ENCODE peak calls at places on chromosome 13, in ten cellular contexts. One of them, this sample, is unnamed.
A peak's percentile ranks its signal among the peaks of the same experiment; 100 is the strongest.

GRCh38 chr13:93834051-93834450 is 607.4 kb downstream of the GPC6 start:
- DNase-seq in HAP-1: no peak
- DNase-seq in PC-3: no peak
- DNase-seq in gastrocnemius medialis: no peak
- DNase-seq in NT2/D1: no peak
- DNase-seq in esophagus squamous epithelium: no peak
- DNase-seq in heart left ventricle: no peak
- DNase-seq in cardiac muscle cell: no peak
- DNase-seq in neural progenitor cell: no peak
- DNase-seq in fibroblast of lung: no peak
- DNase-seq in this sample: no peak

GRCh38 chr13:86446311-86446710 is 647.1 kb upstream of the SLITRK6 start:
- DNase-seq in neural progenitor cell: peak; percentile 33
- DNase-seq in HAP-1: no peak
- DNase-seq in gastrocnemius medialis: peak; percentile 9
- DNase-seq in PC-3: peak; percentile 49
- DNase-seq in NT2/D1: peak; percentile 11
- DNase-seq in cardiac muscle cell: no peak
- DNase-seq in esophagus squamous epithelium: no peak
- DNase-seq in heart left ventricle: no peak
- DNase-seq in fibroblast of lung: peak; percentile 58
- DNase-seq in this sample: no peak

GRCh38 chr13:40533072-40533471 is 133.4 kb downstream of the FOXO1 start:
- DNase-seq in neural progenitor cell: no peak
- DNase-seq in PC-3: no peak
- DNase-seq in HAP-1: no peak
- DNase-seq in cardiac muscle cell: no peak
- DNase-seq in esophagus squamous epithelium: no peak
- DNase-seq in gastrocnemius medialis: no peak
- DNase-seq in fibroblast of lung: no peak
- DNase-seq in NT2/D1: no peak
- DNase-seq in heart left ventricle: no peak
- DNase-seq in this sample: no peak

GRCh38 chr13:52848455-52849190 is at the start of gene PCDH8:
- DNase-seq in fibroblast of lung: no peak
- DNase-seq in NT2/D1: peak; percentile 76
- DNase-seq in heart left ventricle: no peak
- DNase-seq in HAP-1: peak; percentile 71
- DNase-seq in esophagus squamous epithelium: no peak
- DNase-seq in neural progenitor cell: peak; percentile 96
- DNase-seq in gastrocnemius medialis: no peak
- DNase-seq in cardiac muscle cell: peak; percentile 91
- DNase-seq in PC-3: no peak
- DNase-seq in this sample: no peak

GRCh38 chr13:98511435-98511834 is 65.5 kb downstream of the STK24 start:
- DNase-seq in NT2/D1: no peak
- DNase-seq in gastrocnemius medialis: no peak
- DNase-seq in cardiac muscle cell: no peak
- DNase-seq in fibroblast of lung: no peak
- DNase-seq in esophagus squamous epithelium: no peak
- DNase-seq in neural progenitor cell: no peak
- DNase-seq in PC-3: peak; percentile 44
- DNase-seq in HAP-1: no peak
- DNase-seq in heart left ventricle: no peak
- DNase-seq in this sample: no peak

GRCh38 chr13:26326562-26326961 is 72.6 kb downstream of the CDK8 start:
- DNase-seq in HAP-1: no peak
- DNase-seq in fibroblast of lung: no peak
- DNase-seq in cardiac muscle cell: no peak
- DNase-seq in gastrocnemius medialis: no peak
- DNase-seq in PC-3: no peak
- DNase-seq in NT2/D1: no peak
- DNase-seq in esophagus squamous epithelium: no peak
- DNase-seq in heart left ventricle: no peak
- DNase-seq in neural progenitor cell: no peak
- DNase-seq in this sample: no peak

GRCh38 chr13:92355213-92355612 is 871.4 kb upstream of the GPC6 start:
- DNase-seq in heart left ventricle: no peak
- DNase-seq in HAP-1: peak; percentile 8
- DNase-seq in esophagus squamous epithelium: no peak
- DNase-seq in neural progenitor cell: peak; percentile 57
- DNase-seq in NT2/D1: peak; percentile 23
- DNase-seq in cardiac muscle cell: peak; percentile 38
- DNase-seq in gastrocnemius medialis: no peak
- DNase-seq in fibroblast of lung: peak; percentile 76
- DNase-seq in PC-3: peak; percentile 1
- DNase-seq in this sample: no peak

GRCh38 chr13:52371736-52372247 is 34.2 kb downstream of the THSD1 start:
- DNase-seq in fibroblast of lung: peak; percentile 32
- DNase-seq in gastrocnemius medialis: no peak
- DNase-seq in PC-3: peak; percentile 59
- DNase-seq in cardiac muscle cell: no peak
- DNase-seq in NT2/D1: no peak
- DNase-seq in HAP-1: peak; percentile 38
- DNase-seq in neural progenitor cell: peak; percentile 20
- DNase-seq in esophagus squamous epithelium: no peak
- DNase-seq in heart left ventricle: no peak
- DNase-seq in this sample: no peak

GRCh38 chr13:106286811-106287210 is 248.7 kb downstream of the EFNB2 start:
- DNase-seq in HAP-1: no peak
- DNase-seq in cardiac muscle cell: no peak
- DNase-seq in NT2/D1: no peak
- DNase-seq in gastrocnemius medialis: no peak
- DNase-seq in PC-3: no peak
- DNase-seq in neural progenitor cell: peak; percentile 42
- DNase-seq in heart left ventricle: no peak
- DNase-seq in fibroblast of lung: peak; percentile 2
- DNase-seq in esophagus squamous epithelium: no peak
- DNase-seq in this sample: no peak

GRCh38 chr13:30872685-30873443 is 33.2 kb upstream of the MEDAG start:
- DNase-seq in NT2/D1: peak; percentile 85
- DNase-seq in cardiac muscle cell: no peak
- DNase-seq in fibroblast of lung: peak; percentile 84
- DNase-seq in esophagus squamous epithelium: no peak
- DNase-seq in heart left ventricle: no peak
- DNase-seq in HAP-1: peak; percentile 65
- DNase-seq in neural progenitor cell: peak; percentile 66
- DNase-seq in gastrocnemius medialis: peak; percentile 59
- DNase-seq in PC-3: no peak
- DNase-seq in this sample: no peak

GRCh38 chr13:90436697-90437096 is 910.8 kb upstream of the MIR17HG start:
- DNase-seq in PC-3: no peak
- DNase-seq in esophagus squamous epithelium: no peak
- DNase-seq in HAP-1: no peak
- DNase-seq in neural progenitor cell: no peak
- DNase-seq in NT2/D1: no peak
- DNase-seq in gastrocnemius medialis: no peak
- DNase-seq in fibroblast of lung: no peak
- DNase-seq in cardiac muscle cell: no peak
- DNase-seq in heart left ventricle: no peak
- DNase-seq in this sample: no peak

GRCh38 chr13:101757446-101758039 is 305.1 kb downstream of the ITGBL1 start:
- DNase-seq in HAP-1: no peak
- DNase-seq in PC-3: peak; percentile 70
- DNase-seq in neural progenitor cell: peak; percentile 9
- DNase-seq in heart left ventricle: no peak
- DNase-seq in fibroblast of lung: peak; percentile 72
- DNase-seq in cardiac muscle cell: peak; percentile 19
- DNase-seq in esophagus squamous epithelium: no peak
- DNase-seq in NT2/D1: peak; percentile 6
- DNase-seq in gastrocnemius medialis: no peak
- DNase-seq in this sample: no peak

GRCh38 chr13:73803997-73804396 is 330.2 kb downstream of the KLF12 start:
- DNase-seq in esophagus squamous epithelium: no peak
- DNase-seq in HAP-1: no peak
- DNase-seq in NT2/D1: no peak
- DNase-seq in gastrocnemius medialis: no peak
- DNase-seq in neural progenitor cell: no peak
- DNase-seq in cardiac muscle cell: no peak
- DNase-seq in PC-3: peak; percentile 62
- DNase-seq in fibroblast of lung: peak; percentile 32
- DNase-seq in heart left ventricle: no peak
- DNase-seq in this sample: no peak

GRCh38 chr13:71587193-71587592 is 279.8 kb downstream of the DACH1 start:
- DNase-seq in HAP-1: no peak
- DNase-seq in heart left ventricle: no peak
- DNase-seq in NT2/D1: no peak
- DNase-seq in PC-3: no peak
- DNase-seq in cardiac muscle cell: no peak
- DNase-seq in neural progenitor cell: no peak
- DNase-seq in fibroblast of lung: no peak
- DNase-seq in gastrocnemius medialis: no peak
- DNase-seq in esophagus squamous epithelium: no peak
- DNase-seq in this sample: no peak

GRCh38 chr13:77390391-77390790 is 63.5 kb upstream of the MYCBP2 start:
- DNase-seq in HAP-1: peak; percentile 41
- DNase-seq in esophagus squamous epithelium: no peak
- DNase-seq in NT2/D1: no peak
- DNase-seq in fibroblast of lung: no peak
- DNase-seq in cardiac muscle cell: no peak
- DNase-seq in PC-3: no peak
- DNase-seq in neural progenitor cell: no peak
- DNase-seq in heart left ventricle: no peak
- DNase-seq in gastrocnemius medialis: peak; percentile 60
- DNase-seq in this sample: no peak

GRCh38 chr13:77389617-77389984 is 62.7 kb upstream of the MYCBP2 start:
- DNase-seq in PC-3: no peak
- DNase-seq in cardiac muscle cell: no peak
- DNase-seq in fibroblast of lung: no peak
- DNase-seq in gastrocnemius medialis: no peak
- DNase-seq in neural progenitor cell: no peak
- DNase-seq in esophagus squamous epithelium: no peak
- DNase-seq in HAP-1: no peak
- DNase-seq in heart left ventricle: no peak
- DNase-seq in NT2/D1: no peak
- DNase-seq in this sample: no peak

GRCh38 chr13:77387607-77388200 is 60.8 kb upstream of the MYCBP2 start:
- DNase-seq in neural progenitor cell: no peak
- DNase-seq in PC-3: no peak
- DNase-seq in HAP-1: no peak
- DNase-seq in cardiac muscle cell: no peak
- DNase-seq in esophagus squamous epithelium: no peak
- DNase-seq in fibroblast of lung: no peak
- DNase-seq in heart left ventricle: no peak
- DNase-seq in NT2/D1: no peak
- DNase-seq in gastrocnemius medialis: peak; percentile 26
- DNase-seq in this sample: no peak

GRCh38 chr13:77388944-77389616 is 62.2 kb upstream of the MYCBP2 start:
- DNase-seq in heart left ventricle: no peak
- DNase-seq in HAP-1: no peak
- DNase-seq in gastrocnemius medialis: no peak
- DNase-seq in NT2/D1: no peak
- DNase-seq in PC-3: no peak
- DNase-seq in neural progenitor cell: no peak
- DNase-seq in cardiac muscle cell: no peak
- DNase-seq in fibroblast of lung: no peak
- DNase-seq in esophagus squamous epithelium: no peak
- DNase-seq in this sample: no peak

GRCh38 chr13:77391475-77391874 is 64.6 kb upstream of the MYCBP2 start:
- DNase-seq in esophagus squamous epithelium: no peak
- DNase-seq in cardiac muscle cell: no peak
- DNase-seq in NT2/D1: no peak
- DNase-seq in neural progenitor cell: no peak
- DNase-seq in HAP-1: no peak
- DNase-seq in heart left ventricle: no peak
- DNase-seq in fibroblast of lung: no peak
- DNase-seq in PC-3: no peak
- DNase-seq in gastrocnemius medialis: no peak
- DNase-seq in this sample: no peak
- H3K4me1 ChIP-seq in esophagus squamous epithelium: peaks cover 9% of the 10 kb centered on the region
- H3K4me1 ChIP-seq in cardiac muscle cell: no peaks in the 10 kb centered on the region
- H3K4me1 ChIP-seq in NT2/D1: no peaks in the 10 kb centered on the region
- H3K4me1 ChIP-seq in neural progenitor cell: no peaks in the 10 kb centered on the region
- H3K4me1 ChIP-seq in HAP-1: peaks cover 23% of the 10 kb centered on the region
- H3K4me1 ChIP-seq in heart left ventricle: peaks cover 16% of the 10 kb centered on the region
- H3K4me1 ChIP-seq in fibroblast of lung: peaks cover 5% of the 10 kb centered on the region
- H3K4me1 ChIP-seq in PC-3: peaks cover 14% of the 10 kb centered on the region
- H3K4me1 ChIP-seq in gastrocnemius medialis: no peaks in the 10 kb centered on the region
- H3K4me1 ChIP-seq in this sample: no peaks in the 10 kb centered on the region

DNA sequence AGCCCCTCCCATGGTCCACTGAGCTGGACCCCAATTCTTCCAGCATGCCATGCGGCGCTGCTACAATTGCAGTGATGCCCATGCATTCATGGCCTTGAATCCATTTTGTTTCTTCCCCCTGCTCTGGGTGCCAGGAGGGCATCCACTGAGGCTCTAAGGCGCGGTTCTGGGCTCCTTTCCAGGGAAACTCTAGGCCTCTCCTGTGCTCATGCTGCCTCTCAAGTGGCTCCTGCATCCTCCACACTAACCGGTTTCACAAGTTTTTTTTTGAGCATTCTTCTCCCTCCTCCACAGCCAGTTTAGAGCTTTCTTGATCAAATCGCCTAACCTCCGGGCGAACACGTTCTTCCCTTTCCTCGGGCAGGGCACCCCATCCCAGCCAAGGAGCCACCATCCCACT is 69.1 kb upstream of the FLT1 start:
- DNase-seq in esophagus squamous epithelium: no peak
- DNase-seq in PC-3: peak; percentile 83
- DNase-seq in neural progenitor cell: no peak
- DNase-seq in heart left ventricle: no peak
- DNase-seq in cardiac muscle cell: no peak
- DNase-seq in NT2/D1: no peak
- DNase-seq in HAP-1: no peak
- DNase-seq in fibroblast of lung: no peak
- DNase-seq in gastrocnemius medialis: no peak
- DNase-seq in this sample: peak; percentile 87
- H3K4me1 ChIP-seq in esophagus squamous epithelium: no peaks in the 10 kb centered on the region
- H3K4me1 ChIP-seq in PC-3: peaks cover 10% of the 10 kb centered on the region
- H3K4me1 ChIP-seq in neural progenitor cell: no peaks in the 10 kb centered on the region
- H3K4me1 ChIP-seq in heart left ventricle: peaks cover 7% of the 10 kb centered on the region
- H3K4me1 ChIP-seq in cardiac muscle cell: peaks cover 4% of the 10 kb centered on the region
- H3K4me1 ChIP-seq in NT2/D1: peaks cover 5% of the 10 kb centered on the region
- H3K4me1 ChIP-seq in HAP-1: no peaks in the 10 kb centered on the region
- H3K4me1 ChIP-seq in fibroblast of lung: no peaks in the 10 kb centered on the region
- H3K4me1 ChIP-seq in gastrocnemius medialis: no peaks in the 10 kb centered on the region
- H3K4me1 ChIP-seq in this sample: no peaks in the 10 kb centered on the region

GRCh38 chr13:110131424-110131823 is 175.5 kb downstream of the COL4A1 start:
- DNase-seq in heart left ventricle: no peak
- DNase-seq in esophagus squamous epithelium: no peak
- DNase-seq in cardiac muscle cell: no peak
- DNase-seq in NT2/D1: no peak
- DNase-seq in neural progenitor cell: no peak
- DNase-seq in HAP-1: no peak
- DNase-seq in PC-3: no peak
- DNase-seq in fibroblast of lung: no peak
- DNase-seq in gastrocnemius medialis: no peak
- DNase-seq in this sample: no peak
- H3K4me1 ChIP-seq in heart left ventricle: peaks cover 31% of the 10 kb centered on the region
- H3K4me1 ChIP-seq in esophagus squamous epithelium: peaks cover 10% of the 10 kb centered on the region
- H3K4me1 ChIP-seq in cardiac muscle cell: peaks cover 25% of the 10 kb centered on the region
- H3K4me1 ChIP-seq in NT2/D1: peaks cover 10% of the 10 kb centered on the region
- H3K4me1 ChIP-seq in neural progenitor cell: peaks cover 79% of the 10 kb centered on the region
- H3K4me1 ChIP-seq in HAP-1: no peaks in the 10 kb centered on the region
- H3K4me1 ChIP-seq in PC-3: peaks cover 25% of the 10 kb centered on the region
- H3K4me1 ChIP-seq in fibroblast of lung: peaks cover 9% of the 10 kb centered on the region
- H3K4me1 ChIP-seq in gastrocnemius medialis: peaks cover 53% of the 10 kb centered on the region
- H3K4me1 ChIP-seq in this sample: peaks cover 8% of the 10 kb centered on the region

DNA sequence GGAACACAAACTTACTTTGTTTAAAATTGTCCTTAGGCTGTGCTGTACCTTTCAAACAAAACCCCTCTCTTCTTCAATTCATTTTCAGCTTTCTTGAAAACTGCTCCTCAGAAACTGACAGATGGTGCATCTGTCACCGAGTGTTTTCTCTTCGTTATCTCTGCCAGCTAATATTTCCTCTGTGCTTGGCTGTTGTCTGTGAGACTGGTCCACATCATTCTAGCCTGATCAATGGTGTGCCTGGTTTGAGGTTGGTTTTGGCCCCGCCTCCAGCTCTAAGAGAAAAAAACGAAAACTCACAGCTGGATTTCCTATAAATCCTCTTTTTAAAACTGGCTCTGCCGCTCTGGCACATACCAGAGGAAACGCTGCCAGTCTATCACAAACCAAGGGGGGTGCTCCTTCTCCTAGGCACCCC is 79.7 kb downstream of the STARD13 start:
- DNase-seq in cardiac muscle cell: no peak
- DNase-seq in NT2/D1: no peak
- DNase-seq in esophagus squamous epithelium: no peak
- DNase-seq in heart left ventricle: peak; percentile 41
- DNase-seq in PC-3: no peak
- DNase-seq in fibroblast of lung: peak; percentile 69
- DNase-seq in HAP-1: no peak
- DNase-seq in gastrocnemius medialis: no peak
- DNase-seq in neural progenitor cell: peak; percentile 42
- DNase-seq in this sample: no peak
- H3K4me1 ChIP-seq in cardiac muscle cell: peaks cover 17% of the 10 kb centered on the region
- H3K4me1 ChIP-seq in NT2/D1: no peaks in the 10 kb centered on the region
- H3K4me1 ChIP-seq in esophagus squamous epithelium: peaks cover 26% of the 10 kb centered on the region
- H3K4me1 ChIP-seq in heart left ventricle: peaks cover 82% of the 10 kb centered on the region
- H3K4me1 ChIP-seq in PC-3: peaks cover 12% of the 10 kb centered on the region
- H3K4me1 ChIP-seq in fibroblast of lung: peaks cover 25% of the 10 kb centered on the region
- H3K4me1 ChIP-seq in HAP-1: no peaks in the 10 kb centered on the region
- H3K4me1 ChIP-seq in gastrocnemius medialis: peaks cover 42% of the 10 kb centered on the region
- H3K4me1 ChIP-seq in neural progenitor cell: peaks cover 6% of the 10 kb centered on the region
- H3K4me1 ChIP-seq in this sample: peaks cover 44% of the 10 kb centered on the region